ENCODE peak calls at places on chromosomes 11 and 22, in four cellular contexts. Q, Z, E and D are unnamed samples. For H3K4me1, the result is how much of the 10 kb centered on the place peaks cover.

GRCh38 chr11:76723548-76723947 is 53.0 kb upstream of the LRRC32 start:
- DNase-seq in E (no peak), Z (no peak), Q (no peak), D (no peak)

GRCh38 chr11:82939456-82939855 is 37.9 kb downstream of the DDIAS start:
- DNase-seq in Q (no peak), E (no peak), Z (no peak), D (no peak)

GRCh38 chr11:12449961-12450715 is 72.8 kb downstream of the PARVA start:
- DNase-seq in Z (no peak), E (no peak), Q (no peak), D (no peak)

GRCh38 chr11:118746988-118747585 is 43.9 kb downstream of the DDX6 start:
- DNase-seq in Z (no peak), Q (no peak), E (peak), D (no peak)

GRCh38 chr22:48143856-48144255 is 1381.4 kb downstream of the TBC1D22A start:
- DNase-seq in E (no peak), Q (no peak), Z (no peak), D (no peak)

GRCh38 chr11:126153999-126154398 is 57.5 kb downstream of the RPUSD4 start:
- DNase-seq in E (peak), Q (no peak), Z (no peak), D (no peak)

GRCh38 chr22:46596032-46596441 is 24.1 kb upstream of the GRAMD4 start:
- DNase-seq in Z (peak), Q (peak), E (no peak), D (peak)

GRCh38 chr11:61071880-61072279 is 30.4 kb upstream of the CD5 start:
- DNase-seq in E (no peak), Z (no peak), Q (no peak), D (no peak)

GRCh38 chr11:85086511-85087284 is 540.4 kb downstream of the DLG2 start:
- DNase-seq in E (no peak), Z (no peak), Q (no peak), D (no peak)

GRCh38 chr11:34160791-34161190 is 55.4 kb downstream of the NAT10 start:
- DNase-seq in E (no peak), Q (no peak), Z (no peak), D (no peak)

GRCh38 chr11:119229736-119230135 is 23.6 kb downstream of the CBL start:
- DNase-seq in Q (no peak), Z (no peak), E (no peak), D (no peak)

GRCh38 chr22:36829370-36830002 is 12.7 kb upstream of the PVALB start:
- DNase-seq in E (no peak), Q (no peak), Z (peak), D (no peak)

GRCh38 chr22:40498454-40499186 is 128.2 kb downstream of the SGSM3 start:
- DNase-seq in E (peak), Z (no peak), Q (no peak), D (no peak)

GRCh38 chr11:116842117-116842516 is 4.7 kb upstream of the APOA1 start:
- DNase-seq in E (no peak), Z (no peak), Q (no peak), D (no peak)

GRCh38 chr11:68296344-68297051 is 15.9 kb upstream of the LRP5 start:
- DNase-seq in E (no peak), Q (no peak), Z (no peak), D (no peak)

GRCh38 chr11:132999031-132999430 is 533.3 kb downstream of the OPCML start:
- DNase-seq in Q (no peak), E (no peak), Z (no peak), D (no peak)

GRCh38 chr22:21702700-21703683 is 32.6 kb downstream of the YPEL1 start:
- DNase-seq in E (no peak), Z (no peak), Q (no peak), D (no peak)

GRCh38 chr11:75103380-75104026 is 6.8 kb upstream of the OR2AT4 start:
- DNase-seq in Q (no peak), E (peak), Z (no peak), D (no peak)

GRCh38 chr11:12854297-12854661 is 154.8 kb upstream of the RASSF10 start:
- DNase-seq in Z (no peak), Q (no peak), E (no peak), D (no peak)

GRCh38 chr11:80309301-80309700 is 868.5 kb upstream of the TENM4 start:
- DNase-seq in Z (no peak), E (no peak), Q (no peak), D (no peak)

GRCh38 chr22:37211075-37211852 is 1.0 kb downstream of the SSTR3 start:
- DNase-seq in Q (no peak), E (peak), Z (no peak), D (no peak)

GRCh38 chr11:120057028-120057330 is 80.9 kb downstream of the TRIM29 start:
- DNase-seq in Z (no peak), Q (no peak), E (no peak), D (no peak)

GRCh38 chr11:117271208-117271607 is 19.9 kb upstream of the BACE1-AS start:
- DNase-seq in Z (no peak), E (no peak), Q (no peak), D (no peak)

GRCh38 chr22:38570841-38571364 is 920 bp upstream of the DMC1 start:
- DNase-seq in Q (no peak), Z (peak), E (no peak), D (peak)

GRCh38 chr11:65599955-65600246 is 4.3 kb upstream of the KCNK7 start:
- DNase-seq in E (no peak), Q (no peak), Z (no peak), D (no peak)

GRCh38 chr11:86091566-86091965 is 22.7 kb upstream of the PICALM start:
- DNase-seq in E (peak), Z (no peak), Q (no peak), D (no peak)

GRCh38 chr11:17063171-17064002 is 14.1 kb downstream of the RPS13 start:
- DNase-seq in Z (peak), Q (no peak), E (peak), D (peak)

GRCh38 chr11:47225552-47226137 is 10.9 kb downstream of the DDB2 start:
- DNase-seq in Q (no peak), Z (no peak), E (no peak), D (no peak)

GRCh38 chr11:65505434-65506315 is 6.8 kb downstream of the MALAT1 start:
- DNase-seq in E (peak), Q (no peak), Z (peak), D (no peak)

GRCh38 chr22:23578306-23578705 is 1.8 kb downstream of the IGLL1 start:
- DNase-seq in Q (no peak), E (no peak), Z (no peak), D (no peak)

GRCh38 chr11:67211656-67212436 is 54.4 kb upstream of the GRK2 start:
- DNase-seq in Z (no peak), Q (no peak), E (no peak), D (no peak)

GRCh38 chr11:25211635-25212251 is 714.9 kb downstream of the LUZP2 start:
- DNase-seq in E (no peak), Q (no peak), Z (no peak), D (no peak)

GRCh38 chr11:18490319-18490718 is 34.7 kb downstream of the LDHAL6A start:
- DNase-seq in Q (no peak), E (no peak), Z (no peak), D (no peak)

GRCh38 chr11:132898021-132898420 is 634.3 kb downstream of the OPCML start:
- DNase-seq in E (peak), Z (no peak), Q (no peak), D (no peak)

GRCh38 chr22:28703436-28703835 is 23.8 kb upstream of the TTC28 start:
- DNase-seq in Q (no peak), E (peak), Z (no peak), D (no peak)

GRCh38 chr11:83051760-83052671 is 19.7 kb downstream of the RAB30 start:
- DNase-seq in Q (peak), E (peak), Z (peak), D (peak)

GRCh38 chr11:2418961-2419360 is 18.4 kb downstream of the TSSC4 start:
- DNase-seq in E (no peak), Z (no peak), Q (no peak), D (no peak)
- H3K27ac ChIP-seq in E (no peak), Z (no peak), Q (no peak), D (no peak)

GRCh38 chr11:20647976-20648565 is 21.3 kb upstream of the NELL1 start:
- DNase-seq in Z (no peak), Q (no peak), E (peak), D (no peak)
- TF ChIP-seq CTCF in Z (peak), Q (peak), E (peak), D (peak)

DNA sequence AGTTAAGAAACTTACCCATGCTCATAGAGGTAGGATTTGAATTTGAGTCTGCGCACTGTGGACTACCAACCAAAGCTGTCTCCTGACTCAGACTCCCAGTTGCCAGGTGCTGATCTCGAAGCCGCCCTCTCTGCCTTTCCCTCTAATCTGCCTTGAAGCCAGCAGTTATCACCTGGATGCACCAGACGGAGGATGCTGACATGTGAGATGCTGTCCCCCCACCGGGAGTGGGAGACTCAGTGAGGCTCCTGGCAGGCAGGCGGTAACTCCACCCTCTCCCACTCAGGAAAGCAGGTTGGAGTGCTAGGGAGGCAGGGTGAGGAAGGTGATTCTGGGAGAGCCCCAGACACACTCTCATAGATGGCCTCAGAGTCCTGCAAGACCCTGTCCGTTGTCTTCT is 40.4 kb downstream of the KIAA1671 start:
- DNase-seq in Q (no peak), E (no peak), Z (no peak), D (no peak)
- H3K4me1 ChIP-seq in Q (under half), E (under half), Z (under half), D (half or more)

GRCh38 chr11:94774345-94774744 is 6.2 kb downstream of the AMOTL1 start:
- DNase-seq in E (no peak), Q (peak), Z (no peak), D (no peak)

GRCh38 chr11:94773842-94774241 is 5.7 kb downstream of the AMOTL1 start:
- DNase-seq in Z (no peak), Q (no peak), E (no peak), D (no peak)

GRCh38 chr11:94775576-94776327 is 7.6 kb downstream of the AMOTL1 start:
- DNase-seq in E (no peak), Q (no peak), Z (no peak), D (no peak)

GRCh38 chr11:94780432-94780831 is 12.3 kb downstream of the AMOTL1 start:
- DNase-seq in E (no peak), Z (no peak), Q (no peak), D (no peak)

GRCh38 chr11:94776351-94777321 is 8.5 kb downstream of the AMOTL1 start:
- DNase-seq in Q (no peak), E (peak), Z (peak), D (no peak)
- H3K27ac ChIP-seq in Q (peak), E (no peak), Z (no peak), D (peak)

GRCh38 chr11:91382946-91383345 is 841.7 kb upstream of the FAT3 start:
- DNase-seq in Z (no peak), E (no peak), Q (no peak), D (no peak)
- TF ChIP-seq CTCF in Z (no peak), E (no peak), Q (no peak), D (no peak)

DNA sequence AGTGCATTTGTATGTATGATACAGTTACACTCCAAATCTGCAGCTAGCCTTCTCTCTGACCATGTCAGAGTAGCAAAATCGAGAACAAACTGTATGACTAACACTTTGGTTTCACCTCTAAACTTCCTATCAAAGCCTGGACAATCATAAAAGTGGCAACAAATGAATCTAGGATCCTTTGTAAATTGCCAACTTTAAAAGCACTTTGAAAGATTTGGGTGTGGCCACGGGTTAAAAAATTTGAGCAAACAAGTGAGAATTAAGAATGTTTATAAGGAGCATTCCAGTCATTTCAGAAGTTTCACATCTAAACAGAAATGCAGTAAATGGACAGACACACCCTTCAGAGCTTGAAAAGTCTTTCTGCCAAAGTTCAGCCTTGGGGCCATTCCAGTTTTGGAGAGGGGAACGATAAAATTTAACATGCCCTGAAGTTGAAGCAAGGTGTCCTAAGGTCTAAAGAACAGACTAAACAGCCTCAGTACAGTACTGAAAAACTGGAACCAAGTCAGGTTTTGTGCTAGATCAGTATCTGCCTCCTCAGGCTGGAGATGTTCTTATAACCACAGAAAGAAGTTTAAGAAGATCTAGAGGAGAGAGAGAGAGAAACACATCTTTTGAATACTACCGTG is 181.9 kb upstream of the BDNF start:
- DNase-seq in E (no peak), Q (no peak), Z (no peak), D (no peak)
- H3K4me1 ChIP-seq in E (under half), Q (under half), Z (under half), D (under half)

DNA sequence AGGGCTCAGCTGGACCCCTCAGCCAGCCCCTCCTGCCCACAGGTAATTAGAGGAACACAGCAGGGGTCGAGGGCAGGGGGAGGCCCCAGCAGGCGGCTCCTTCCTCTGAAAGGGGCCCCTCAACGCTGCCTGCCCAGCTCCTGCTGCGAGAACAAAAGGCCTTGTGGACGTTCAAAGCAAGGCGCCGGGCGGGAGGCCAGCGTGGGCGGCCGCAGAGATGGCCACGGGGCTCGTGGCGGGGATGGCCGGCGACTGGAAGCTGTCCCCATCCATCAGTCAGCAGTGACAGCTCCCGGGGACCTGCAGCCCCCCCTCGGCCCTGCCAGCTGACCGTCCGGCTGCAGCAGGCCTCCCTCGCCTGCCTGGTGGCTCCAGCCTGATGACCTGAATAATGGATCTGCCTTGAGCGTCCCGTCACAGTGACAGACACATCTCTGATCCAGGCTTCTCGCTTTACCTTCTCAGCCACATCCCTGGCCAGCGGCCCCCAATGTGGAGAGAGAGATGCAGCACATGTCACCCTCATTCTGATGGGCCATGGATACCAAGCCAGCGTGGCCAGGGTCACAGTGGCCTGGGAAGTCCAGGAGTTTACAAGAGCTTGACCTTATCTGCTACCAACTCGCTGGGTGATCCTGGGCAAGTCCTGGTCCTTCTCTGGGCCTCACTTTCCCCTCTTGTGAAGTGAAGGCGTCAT is 159.3 kb downstream of the MN1 start:
- DNase-seq in Z (no peak), E (no peak), Q (peak), D (no peak)
- H3K27ac ChIP-seq in Z (no peak), E (no peak), Q (peak), D (no peak)

GRCh38 chr11:93700830-93701229 is 39.3 kb downstream of the CEP295 start:
- DNase-seq in E (peak), Z (no peak), Q (no peak), D (no peak)

GRCh38 chr11:93704237-93704636 is 37.1 kb downstream of the TAF1D start:
- DNase-seq in Z (no peak), E (no peak), Q (no peak), D (no peak)
- TF ChIP-seq CTCF in Z (no peak), E (no peak), Q (no peak), D (no peak)

GRCh38 chr11:45934580-45935318 is 12.3 kb downstream of the LARGE2 start:
- DNase-seq in Z (no peak), Q (no peak), E (no peak), D (no peak)

GRCh38 chr11:45935349-45936064 is 13.1 kb downstream of the LARGE2 start:
- DNase-seq in E (no peak), Z (no peak), Q (no peak), D (no peak)

GRCh38 chr11:45933131-45933821 is 10.8 kb downstream of the LARGE2 start:
- DNase-seq in Z (no peak), E (peak), Q (no peak), D (peak)

GRCh38 chr11:45932217-45932616 is 9.8 kb downstream of the LARGE2 start:
- DNase-seq in Q (no peak), Z (no peak), E (no peak), D (no peak)

GRCh38 chr11:45933846-45934579 is 11.6 kb downstream of the LARGE2 start:
- DNase-seq in Q (no peak), Z (no peak), E (no peak), D (no peak)
- H3K4me1 ChIP-seq in Q (under half), Z (under half), E (under half), D (under half)